ENCODE peak calls at places on chromosomes 3 and 15, in seven cellular contexts. K, X, G, H, J, N and I are unnamed samples.
A peak's percentile ranks its signal among the peaks of the same experiment; 100 is the strongest.

GRCh38 chr15:52256930-52257733 is 38.5 kb downstream of the MYO5C start:
- DNase-seq in K (no peak), X (no peak), G (no peak), H (no peak), J (no peak), N (no peak), I (no peak)

GRCh38 chr15:53759333-53759975 is at the start of gene WDR72:
- DNase-seq in K (peak; percentile 47), X (no peak), G (peak; percentile 11), H (no peak), J (no peak), N (no peak), I (no peak)

GRCh38 chr3:133573054-133573628 is 345 bp upstream of the CDV3 start:
- DNase-seq in K (peak; percentile 100), X (peak; percentile 100), G (no peak), H (peak; percentile 100), J (peak; percentile 100), N (peak; percentile 100), I (peak; percentile 100)

GRCh38 chr15:25909806-25910205 is 46.7 kb upstream of the ATP10A start:
- DNase-seq in K (no peak), X (no peak), G (no peak), H (no peak), J (no peak), N (no peak), I (no peak)

GRCh38 chr15:41502787-41503668 is 9.4 kb downstream of the ITPKA start:
- DNase-seq in K (peak; percentile 59), X (no peak), G (no peak), H (no peak), J (no peak), N (no peak), I (no peak)

GRCh38 chr15:48392356-48392755 is 61.1 kb downstream of the DUT start:
- DNase-seq in K (no peak), X (peak; percentile 68), G (no peak), H (no peak), J (no peak), N (no peak), I (no peak)

GRCh38 chr3:150345021-150345538 is 63.0 kb upstream of the TSC22D2 start:
- DNase-seq in K (peak; percentile 54), X (no peak), G (no peak), H (no peak), J (no peak), N (no peak), I (no peak)

GRCh38 chr3:46898321-46899150 is 21.0 kb downstream of the PTH1R start:
- DNase-seq in K (peak; percentile 45), X (peak; percentile 47), G (no peak), H (no peak), J (no peak), N (no peak), I (no peak)

GRCh38 chr3:184050217-184050847 is 2.5 kb upstream of the HTR3C start:
- DNase-seq in K (no peak), X (no peak), G (peak; percentile 93), H (no peak), J (no peak), N (no peak), I (no peak)

GRCh38 chr15:34621675-34622074 is 38.2 kb upstream of the GOLGA8B start:
- DNase-seq in K (no peak), X (no peak), G (no peak), H (no peak), J (no peak), N (no peak), I (no peak)

GRCh38 chr3:23835807-23836206 is 30.1 kb downstream of the UBE2E1 start:
- DNase-seq in K (no peak), X (no peak), G (no peak), H (no peak), J (no peak), N (no peak), I (no peak)

GRCh38 chr3:1294566-1294965 is 201.7 kb downstream of the CNTN6 start:
- DNase-seq in K (no peak), X (no peak), G (no peak), H (no peak), J (no peak), N (no peak), I (no peak)

GRCh38 chr15:94287794-94288246 is 56.5 kb downstream of the MCTP2 start:
- DNase-seq in K (peak; percentile 58), X (no peak), G (no peak), H (no peak), J (no peak), N (peak; percentile 35), I (no peak)

GRCh38 chr15:90557651-90558084 is 27.9 kb downstream of the CRTC3 start:
- DNase-seq in K (peak; percentile 59), X (peak; percentile 93), G (no peak), H (no peak), J (no peak), N (no peak), I (no peak)

GRCh38 chr3:190325923-190326322 is 3.7 kb upstream of the CLDN1 start:
- DNase-seq in K (no peak), X (no peak), G (no peak), H (no peak), J (no peak), N (no peak), I (no peak)

GRCh38 chr3:167712445-167712844 is 22.2 kb downstream of the PDCD10 start:
- DNase-seq in K (no peak), X (no peak), G (no peak), H (no peak), J (no peak), N (no peak), I (no peak)

GRCh38 chr15:42045211-42045615 is 24.4 kb upstream of the PLA2G4E start:
- DNase-seq in K (no peak), X (no peak), G (no peak), H (no peak), J (no peak), N (no peak), I (no peak)

GRCh38 chr3:70736009-70736408 is 423.6 kb upstream of the MDFIC2 start:
- DNase-seq in K (no peak), X (no peak), G (no peak), H (no peak), J (no peak), N (no peak), I (no peak)

GRCh38 chr3:198071602-198072285 is 111.7 kb downstream of the LMLN start:
- DNase-seq in K (no peak), X (no peak), G (no peak), H (no peak), J (no peak), N (peak; percentile 74), I (peak; percentile 98)

GRCh38 chr15:98546325-98546724 is 102.0 kb upstream of the IGF1R start:
- DNase-seq in K (no peak), X (no peak), G (no peak), H (no peak), J (no peak), N (no peak), I (no peak)

GRCh38 chr3:96548073-96548472 is 266.3 kb upstream of the EPHA6 start:
- DNase-seq in K (no peak), X (no peak), G (no peak), H (no peak), J (no peak), N (no peak), I (no peak)

GRCh38 chr3:42660898-42661297 is 7.4 kb downstream of the ZBTB47 start:
- DNase-seq in K (no peak), X (no peak), G (no peak), H (no peak), J (no peak), N (no peak), I (no peak)

GRCh38 chr15:45521596-45522167 is 873 bp downstream of the SLC30A4 start:
- DNase-seq in K (no peak), X (no peak), G (no peak), H (no peak), J (no peak), N (no peak), I (no peak)

GRCh38 chr3:128863560-128863959 is 15.9 kb upstream of the ACAD9 start:
- DNase-seq in K (no peak), X (no peak), G (no peak), H (no peak), J (no peak), N (peak; percentile 31), I (no peak)

GRCh38 chr15:74992619-74993018 is 2.7 kb upstream of the SCAMP5 start:
- DNase-seq in K (no peak), X (no peak), G (no peak), H (no peak), J (no peak), N (no peak), I (no peak)

GRCh38 chr15:83571820-83572707 is 81.9 kb upstream of the ADAMTSL3 start:
- DNase-seq in K (no peak), X (no peak), G (peak; percentile 4), H (no peak), J (no peak), N (no peak), I (no peak)

GRCh38 chr3:23575697-23576096 is 230.1 kb upstream of the UBE2E1 start:
- DNase-seq in K (no peak), X (no peak), G (no peak), H (no peak), J (no peak), N (no peak), I (no peak)

GRCh38 chr3:40079203-40079844 is 230.2 kb upstream of the EIF1B start:
- DNase-seq in K (no peak), X (no peak), G (no peak), H (no peak), J (no peak), N (no peak), I (peak; percentile 91)

GRCh38 chr3:172065534-172065933 is 26.2 kb downstream of the FNDC3B start:
- DNase-seq in K (no peak), X (no peak), G (no peak), H (no peak), J (no peak), N (no peak), I (peak; percentile 40)

GRCh38 chr15:64855206-64856000 is 13.7 kb downstream of the PLEKHO2 start:
- DNase-seq in K (no peak), X (peak; percentile 39), G (no peak), H (no peak), J (no peak), N (no peak), I (no peak)

GRCh38 chr3:128620268-128620691 is 30.3 kb downstream of the RPN1 start:
- DNase-seq in K (no peak), X (no peak), G (no peak), H (no peak), J (no peak), N (peak; percentile 49), I (no peak)

GRCh38 chr3:141419946-141420345 is 51.6 kb downstream of the ZBTB38 start:
- DNase-seq in K (no peak), X (no peak), G (no peak), H (no peak), J (no peak), N (no peak), I (no peak)

GRCh38 chr3:142649996-142650693 is 54.0 kb downstream of the PLS1 start:
- DNase-seq in K (no peak), X (no peak), G (peak; percentile 23), H (no peak), J (no peak), N (no peak), I (no peak)

GRCh38 chr3:156817931-156818765 is 8.0 kb upstream of the LEKR1 start:
- DNase-seq in K (no peak), X (no peak), G (no peak), H (no peak), J (no peak), N (no peak), I (no peak)